ENCODE peak calls at places on chromosome 7, in ten cellular contexts. D is mesendoderm; V is brain microvascular endothelial cell; P is A549; T is pancreas; O is foreskin fibroblast; C is LNCaP clone FGC; W is WERI-Rb-1; F is CD8-positive, alpha-beta memory T cell; J is fibroblast of lung. R is an unnamed sample.

GRCh38 chr7:141053626-141054025 is 20.2 kb upstream of the TMEM178B start:
- DNase-seq in D (no peak), V (no peak), P (no peak), T (no peak), O (no peak), C (no peak), W (no peak), F (peak; percentile 48), J (no peak), R (peak; percentile 47)

GRCh38 chr7:2016021-2016631 is 216.6 kb downstream of the MAD1L1 start:
- DNase-seq in D (no peak), V (no peak), P (no peak), T (no peak), O (no peak), C (no peak), W (no peak), F (no peak), J (no peak), R (no peak)

GRCh38 chr7:52320610-52321009 is 714.8 kb upstream of the POM121L12 start:
- DNase-seq in D (no peak), V (no peak), P (no peak), T (no peak), O (no peak), C (no peak), W (no peak), F (no peak), J (no peak), R (no peak)

GRCh38 chr7:65746398-65746669 is 126.5 kb upstream of the VKORC1L1 start:
- DNase-seq in D (no peak), V (peak; percentile 29), P (peak; percentile 71), T (no peak), O (peak; percentile 64), C (no peak), W (no peak), F (no peak), J (peak; percentile 38), R (no peak)

GRCh38 chr7:138387755-138388475 is 72.1 kb upstream of the TRIM24 start:
- DNase-seq in D (no peak), V (peak; percentile 7), P (no peak), T (no peak), O (no peak), C (no peak), W (no peak), F (no peak), J (no peak), R (no peak)

GRCh38 chr7:141014091-141014490 is 661 bp downstream of the MRPS33 start:
- DNase-seq in D (no peak), V (peak; percentile 35), P (no peak), T (no peak), O (no peak), C (no peak), W (no peak), F (no peak), J (peak; percentile 41), R (no peak)

GRCh38 chr7:90933984-90934383 is 330.2 kb upstream of the FZD1 start:
- DNase-seq in D (no peak), V (no peak), P (no peak), T (peak; percentile 86), O (no peak), C (no peak), W (no peak), F (no peak), J (no peak), R (no peak)

GRCh38 chr7:88307412-88307811 is 718 bp upstream of the STEAP4 start:
- DNase-seq in D (no peak), V (no peak), P (no peak), T (no peak), O (peak; percentile 21), C (no peak), W (no peak), F (no peak), J (no peak), R (no peak)

GRCh38 chr7:97011536-97012292 is 6.4 kb downstream of the DLX6 start:
- DNase-seq in D (no peak), V (no peak), P (no peak), T (no peak), O (no peak), C (no peak), W (no peak), F (no peak), J (no peak), R (no peak)

GRCh38 chr7:92608380-92609322 is 18.5 kb upstream of the FAM133B start:
- DNase-seq in D (peak; percentile 66), V (no peak), P (no peak), T (peak; percentile 80), O (no peak), C (no peak), W (peak; percentile 68), F (no peak), J (no peak), R (no peak)

GRCh38 chr7:83166781-83167180 is 4.1 kb upstream of the PCLO start:
- DNase-seq in D (no peak), V (no peak), P (no peak), T (no peak), O (no peak), C (no peak), W (no peak), F (no peak), J (no peak), R (no peak)

GRCh38 chr7:83161851-83162401 is 758 bp downstream of the PCLO start:
- DNase-seq in D (peak; percentile 2), V (no peak), P (no peak), T (no peak), O (peak; percentile 15), C (no peak), W (no peak), F (no peak), J (no peak), R (no peak)

GRCh38 chr7:83161186-83161585 is 1.5 kb downstream of the PCLO start:
- DNase-seq in D (peak; percentile 24), V (no peak), P (no peak), T (no peak), O (peak; percentile 11), C (no peak), W (no peak), F (no peak), J (peak; percentile 7), R (no peak)

GRCh38 chr7:83159731-83160130 is 3.0 kb downstream of the PCLO start:
- DNase-seq in D (no peak), V (no peak), P (no peak), T (no peak), O (peak; percentile 11), C (no peak), W (no peak), F (no peak), J (no peak), R (no peak)

DNA sequence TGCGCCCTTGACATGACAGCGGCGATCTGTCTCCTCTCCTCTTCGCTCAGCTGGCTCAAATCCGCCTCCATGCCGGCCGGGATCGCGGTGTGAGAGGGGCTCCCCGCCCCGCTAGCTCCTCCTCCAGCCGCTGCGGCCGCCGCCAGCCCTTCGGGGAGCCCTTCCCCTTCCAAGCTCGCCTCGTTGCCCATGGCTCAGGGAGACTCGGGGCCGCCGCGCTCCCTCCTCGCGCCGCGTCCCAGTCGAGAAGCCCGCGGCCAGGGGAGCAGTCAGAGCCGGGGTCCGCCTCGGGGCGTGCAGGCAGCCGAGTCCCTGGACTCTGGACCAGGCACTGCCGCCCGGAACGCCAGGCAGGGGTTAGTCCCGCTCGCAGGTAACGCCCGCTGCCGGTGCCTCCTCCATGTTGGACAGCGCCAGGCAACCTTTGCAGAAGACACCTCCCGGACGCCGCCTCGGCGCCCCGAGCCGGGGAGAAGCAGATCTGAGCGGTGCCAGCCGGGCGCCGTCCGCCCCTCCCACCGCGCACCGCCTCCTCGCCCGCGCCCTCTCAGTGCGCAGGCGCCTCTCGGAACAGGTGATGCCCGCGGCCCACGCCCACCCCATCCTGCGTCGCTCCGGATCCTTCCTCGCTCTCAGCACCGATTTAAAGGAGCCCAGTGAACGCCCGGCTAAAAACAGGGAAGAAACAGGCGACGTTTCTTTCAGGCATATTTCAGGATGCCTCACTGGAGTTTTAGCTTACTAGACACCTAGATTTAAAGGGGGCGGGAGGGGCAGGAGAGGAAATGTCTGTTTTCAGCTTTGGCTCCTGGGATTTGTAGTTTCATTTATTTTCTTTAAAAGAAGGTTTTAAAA is at the start of gene PCLO:
- DNase-seq in D (peak; percentile 96), V (peak; percentile 29), P (peak; percentile 92), T (peak; percentile 94), O (peak; percentile 88), C (peak; percentile 82), W (peak; percentile 95), F (no peak), J (peak; percentile 73), R (peak; percentile 27)
- H3K4me3 ChIP-seq in D (peak within 1 kb of the TSS; percentile 64), V (peak within 1 kb of the TSS; percentile 74), P (peak within 1 kb of the TSS; percentile 77), T (peak within 1 kb of the TSS; percentile 67), O (peak within 1 kb of the TSS; percentile 63), C (peak within 1 kb of the TSS; percentile 72), W (peak within 1 kb of the TSS; percentile 96), F (no peak within 1 kb of the TSS), J (peak within 1 kb of the TSS; percentile 77), R (no peak within 1 kb of the TSS)

DNA sequence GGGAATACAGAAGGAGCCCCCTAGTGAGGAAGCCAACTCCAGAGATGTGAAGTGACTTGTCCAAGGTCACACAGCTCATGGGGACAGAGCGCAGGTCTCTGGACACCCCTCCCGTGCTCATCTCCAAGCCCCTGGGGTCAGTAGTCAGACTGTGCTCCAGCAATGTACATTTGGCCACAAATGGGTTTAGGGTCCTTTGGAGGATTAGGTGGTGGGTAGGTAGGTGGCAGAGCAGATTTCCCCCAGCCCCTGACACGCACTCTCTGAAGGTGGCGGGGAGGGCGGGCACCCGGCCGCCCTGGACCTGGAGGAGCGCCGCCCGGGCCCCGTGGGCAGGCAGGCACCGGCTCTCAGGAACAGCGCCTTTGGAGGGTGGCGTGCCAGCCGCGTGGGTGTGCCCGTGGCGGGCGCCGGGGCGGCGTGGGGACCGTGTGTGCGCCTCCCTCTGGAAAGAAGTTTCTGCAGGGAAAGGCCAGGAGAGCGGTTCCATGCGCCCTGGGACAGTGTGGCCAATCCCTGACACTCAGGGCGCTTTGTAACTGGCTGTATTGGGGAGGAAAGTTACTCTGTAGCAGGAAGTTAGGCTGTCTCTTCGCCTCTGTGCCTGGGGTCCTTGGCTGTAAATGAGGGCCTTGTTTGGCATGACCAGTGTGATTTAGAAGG is 1.0 kb downstream of the WIPF3 start:
- DNase-seq in D (peak; percentile 72), V (no peak), P (peak; percentile 47), T (peak; percentile 59), O (peak; percentile 18), C (no peak), W (no peak), F (no peak), J (no peak), R (no peak)
- H3K4me3 ChIP-seq in D (no peak overlapping the region), V (no peak overlapping the region), P (peak overlapping the region; percentile 59), T (peak overlapping the region; percentile 78), O (no peak overlapping the region), C (no peak overlapping the region), W (peak overlapping the region; percentile 45), F (no peak overlapping the region), J (no peak overlapping the region), R (no peak overlapping the region)

GRCh38 chr7:11193131-11193867 is 219.6 kb downstream of the PHF14 start:
- DNase-seq in D (peak; percentile 89), V (no peak), P (no peak), T (peak; percentile 11), O (peak; percentile 51), C (peak; percentile 54), W (no peak), F (no peak), J (peak; percentile 39), R (no peak)
- H3K4me3 ChIP-seq in D (no peak overlapping the region), V (peak overlapping the region; percentile 50), P (no peak overlapping the region), T (no peak overlapping the region), O (peak overlapping the region; percentile 60), C (no peak overlapping the region), W (no peak overlapping the region), F (no peak overlapping the region), J (peak overlapping the region; percentile 62), R (no peak overlapping the region)

DNA sequence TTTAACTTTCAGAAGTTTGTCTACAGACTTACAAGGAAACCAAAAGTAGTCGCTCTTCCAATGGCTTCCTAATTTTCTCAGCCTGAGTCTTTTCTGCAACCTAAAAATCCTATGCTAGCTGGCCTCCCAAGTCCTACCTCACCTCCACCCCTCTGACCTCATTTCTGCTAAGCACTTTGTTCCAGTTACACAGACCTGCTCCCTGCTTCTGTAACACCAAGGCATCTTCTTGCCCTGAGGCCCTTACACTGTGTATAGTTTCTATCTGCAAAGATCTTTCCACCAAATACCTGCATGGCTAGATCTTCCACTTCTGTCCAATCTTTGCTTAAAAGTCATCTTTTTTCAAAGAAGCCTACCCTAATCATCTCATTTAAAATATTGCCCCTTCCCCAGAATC is 1.9 kb upstream of the SNX13 start:
- DNase-seq in D (no peak), V (no peak), P (no peak), T (no peak), O (no peak), C (no peak), W (no peak), F (no peak), J (no peak), R (no peak)
- H3K4me3 ChIP-seq in D (no peak overlapping the region), V (no peak overlapping the region), P (no peak overlapping the region), T (no peak overlapping the region), O (no peak overlapping the region), C (no peak overlapping the region), W (no peak overlapping the region), F (no peak overlapping the region), J (no peak overlapping the region), R (no peak overlapping the region)